ENCODE peak calls at places on chromosomes 11 and 22, in five cellular contexts. J, X, A, O and E are unnamed samples.

GRCh38 chr11:124481365-124482323 is 36.1 kb upstream of the OR8B8 start:
- DNase-seq in J (peak; percentile 39), X (peak; percentile 54), A (no peak), O (no peak), E (peak; percentile 79)

GRCh38 chr22:29215012-29215860 is 9.5 kb downstream of the EMID1 start:
- DNase-seq in J (no peak), X (no peak), A (no peak), O (no peak), E (no peak)

GRCh38 chr11:96338910-96339703 is 3.9 kb downstream of the MAML2 start:
- DNase-seq in J (peak; percentile 73), X (no peak), A (peak; percentile 18), O (no peak), E (peak; percentile 24)

GRCh38 chr11:77207618-77208313 is 79.7 kb downstream of the MYO7A start:
- DNase-seq in J (no peak), X (no peak), A (no peak), O (no peak), E (no peak)

GRCh38 chr11:108662700-108663099 is 2.2 kb upstream of the DDX10 start:
- DNase-seq in J (no peak), X (no peak), A (no peak), O (no peak), E (no peak)

GRCh38 chr22:30855677-30856518 is 112.7 kb downstream of the MORC2 start:
- DNase-seq in J (no peak), X (no peak), A (no peak), O (no peak), E (peak; percentile 33)

GRCh38 chr11:129312741-129313587 is 62.7 kb upstream of the BARX2 start:
- DNase-seq in J (peak; percentile 45), X (no peak), A (no peak), O (no peak), E (no peak)

GRCh38 chr11:10892250-10892649 is 34.4 kb upstream of the ZBED5 start:
- DNase-seq in J (no peak), X (no peak), A (no peak), O (no peak), E (no peak)

GRCh38 chr11:82229346-82229745 is 504.3 kb downstream of the FAM181B start:
- DNase-seq in J (peak; percentile 58), X (no peak), A (no peak), O (no peak), E (no peak)

GRCh38 chr22:37657590-37658132 is 862 bp upstream of the PDXP start:
- DNase-seq in J (no peak), X (no peak), A (no peak), O (no peak), E (peak; percentile 37)

GRCh38 chr11:2699185-2699530 is 636 bp downstream of the KCNQ1OT1 start:
- DNase-seq in J (no peak), X (peak; percentile 21), A (no peak), O (no peak), E (peak; percentile 15)

GRCh38 chr22:24410110-24410856 is 17.1 kb upstream of the ADORA2A start:
- DNase-seq in J (peak; percentile 61), X (no peak), A (no peak), O (no peak), E (peak; percentile 38)

GRCh38 chr11:12418019-12418611 is 40.7 kb downstream of the PARVA start:
- DNase-seq in J (peak; percentile 62), X (no peak), A (no peak), O (no peak), E (peak; percentile 88)

GRCh38 chr11:130592056-130592455 is 143.6 kb downstream of the ADAMTS15 start:
- DNase-seq in J (peak; percentile 32), X (no peak), A (no peak), O (no peak), E (peak; percentile 34)

GRCh38 chr22:50601669-50602337 is 1.2 kb downstream of the MAPK8IP2 start:
- DNase-seq in J (no peak), X (no peak), A (no peak), O (no peak), E (no peak)

GRCh38 chr11:117484159-117484558 is 156.5 kb downstream of the CEP164 start:
- DNase-seq in J (no peak), X (no peak), A (no peak), O (no peak), E (no peak)

GRCh38 chr22:46053563-46054090 is 76.7 kb upstream of the WNT7B start:
- DNase-seq in J (peak; percentile 60), X (peak; percentile 82), A (peak; percentile 78), O (no peak), E (peak; percentile 87)

GRCh38 chr11:113781682-113782081 is 2.1 kb downstream of the CLDN25 start:
- DNase-seq in J (no peak), X (no peak), A (no peak), O (no peak), E (no peak)

GRCh38 chr11:116109228-116109627 is 605.0 kb upstream of the CADM1 start:
- DNase-seq in J (peak; percentile 33), X (peak; percentile 39), A (no peak), O (no peak), E (peak; percentile 76)

GRCh38 chr11:112795142-112795815 is 165.9 kb upstream of the NCAM1 start:
- DNase-seq in J (peak; percentile 20), X (peak; percentile 75), A (peak; percentile 55), O (no peak), E (peak; percentile 53)

GRCh38 chr11:46475041-46475925 is 83.7 kb upstream of the CHRM4 start:
- DNase-seq in J (no peak), X (no peak), A (no peak), O (no peak), E (no peak)

GRCh38 chr11:31804439-31805036 is 6.6 kb downstream of the PAX6 start:
- DNase-seq in J (no peak), X (no peak), A (no peak), O (no peak), E (peak; percentile 39)
- H3K4me3 ChIP-seq in J (no peak overlapping the region), X (no peak overlapping the region), A (peak overlapping the region; percentile 50), O (no peak overlapping the region), E (no peak overlapping the region)

GRCh38 chr11:99781074-99781473 is 760.3 kb downstream of the CNTN5 start:
- DNase-seq in J (peak; percentile 3), X (no peak), A (no peak), O (no peak), E (no peak)
- H3K9me3 ChIP-seq in J (no peaks in the 10 kb centered on the region), X (no peaks in the 10 kb centered on the region), A (no peaks in the 10 kb centered on the region), O (no peaks in the 10 kb centered on the region), E (no peaks in the 10 kb centered on the region)

DNA sequence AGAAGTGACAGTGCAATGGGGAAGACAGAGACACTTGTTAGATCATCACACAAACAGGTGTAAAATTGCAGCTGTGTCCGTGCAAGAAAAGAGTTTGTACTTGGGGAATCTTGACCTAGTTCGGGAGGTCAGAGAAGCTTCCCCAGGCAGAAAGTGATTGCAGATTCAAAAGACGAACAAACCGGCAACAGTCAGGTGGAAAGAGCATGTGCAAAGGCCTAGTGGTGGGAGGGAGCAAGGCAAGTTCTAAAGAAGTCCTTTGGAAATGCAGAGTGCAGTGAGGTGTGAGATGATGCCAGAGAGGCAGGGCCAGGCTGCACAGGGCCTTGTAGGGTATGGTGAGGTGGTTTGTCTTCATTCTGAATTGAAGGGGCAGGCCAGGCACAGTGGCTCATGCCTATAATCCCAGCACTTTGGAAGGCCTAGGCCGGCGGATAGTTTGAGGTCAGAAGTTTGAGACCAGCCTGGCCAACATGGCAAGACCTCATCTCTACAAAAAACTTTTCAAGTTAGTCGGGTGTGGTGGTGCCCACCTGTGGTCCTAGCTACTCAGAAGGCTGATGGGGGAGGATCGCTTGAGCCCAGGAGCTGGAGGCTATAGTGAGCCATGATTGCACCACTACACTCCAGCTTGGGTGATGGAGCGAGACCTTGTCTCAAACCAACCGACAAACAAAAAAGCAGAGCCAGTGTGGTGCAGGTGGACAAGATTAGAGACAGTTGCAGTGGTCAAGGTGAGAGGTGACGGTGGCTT is 1.9 kb upstream of the ESS2 start:
- DNase-seq in J (no peak), X (no peak), A (no peak), O (no peak), E (no peak)
- H3K27me3 ChIP-seq in J (peaks cover 29% of the 10 kb centered on the region), X (peaks cover 43% of the 10 kb centered on the region), A (peaks cover 25% of the 10 kb centered on the region), O (peaks cover 21% of the 10 kb centered on the region), E (peaks cover 22% of the 10 kb centered on the region)

GRCh38 chr11:47918370-47918690 is 62.0 kb upstream of the PTPRJ start:
- DNase-seq in J (no peak), X (no peak), A (no peak), O (no peak), E (no peak)
- H3K4me3 ChIP-seq in J (no peak overlapping the region), X (peak overlapping the region; percentile 23), A (no peak overlapping the region), O (no peak overlapping the region), E (peak overlapping the region; percentile 38)

DNA sequence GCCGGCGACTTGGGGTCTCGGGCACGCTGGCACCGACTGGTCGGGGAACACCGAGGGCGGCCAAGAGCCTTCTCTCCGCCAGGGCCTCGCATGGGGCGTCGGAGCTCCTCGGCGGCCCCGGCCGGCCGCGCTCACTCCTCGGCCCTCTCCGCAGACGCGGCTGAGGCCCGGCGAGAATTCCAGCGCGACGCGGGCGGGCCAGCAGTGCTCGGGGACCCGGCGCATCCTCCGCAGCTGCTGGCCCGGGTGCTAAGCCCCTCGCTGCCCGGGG is 5.6 kb downstream of the TBX1 start:
- DNase-seq in J (no peak), X (no peak), A (no peak), O (no peak), E (no peak)
- H3K9me3 ChIP-seq in J (no peaks in the 10 kb centered on the region), X (no peaks in the 10 kb centered on the region), A (no peaks in the 10 kb centered on the region), O (no peaks in the 10 kb centered on the region), E (no peaks in the 10 kb centered on the region)

GRCh38 chr11:555500-556174 is 4.9 kb downstream of the LMNTD2 start:
- DNase-seq in J (no peak), X (no peak), A (no peak), O (no peak), E (no peak)
- H3K27me3 ChIP-seq in J (peaks cover 33% of the 10 kb centered on the region), X (peaks cover 24% of the 10 kb centered on the region), A (peaks cover 36% of the 10 kb centered on the region), O (peaks cover 6% of the 10 kb centered on the region), E (peaks cover 12% of the 10 kb centered on the region)